ENCODE peak calls at places on chromosomes 6 and 20, in four cellular contexts. One of them, this sample, is unnamed.

GRCh38 chr20:50110141-50111047 is 2.6 kb downstream of the UBE2V1 start:
- DNase-seq in NCI-H1105: no peak
- DNase-seq in stimulated activated naive CD8-positive, alpha-beta T cell treated with anti-CD3 and anti-CD28 coated beads, Interleukin-15, Interleukin-2, amounts not matched to agents 100 U/mL and 50 U/mL, for 24 hours: peak; percentile 57
- DNase-seq in A172: no peak
- DNase-seq in this sample: no peak

GRCh38 chr6:145116591-145117178 is 618.6 kb downstream of the EPM2A start:
- DNase-seq in NCI-H1105: no peak
- DNase-seq in stimulated activated naive CD8-positive, alpha-beta T cell treated with anti-CD3 and anti-CD28 coated beads, Interleukin-15, Interleukin-2, amounts not matched to agents 100 U/mL and 50 U/mL, for 24 hours: no peak
- DNase-seq in A172: no peak
- DNase-seq in this sample: no peak

GRCh38 chr6:129136751-129137150 is 253.8 kb downstream of the LAMA2 start:
- DNase-seq in NCI-H1105: no peak
- DNase-seq in stimulated activated naive CD8-positive, alpha-beta T cell treated with anti-CD3 and anti-CD28 coated beads, Interleukin-15, Interleukin-2, amounts not matched to agents 100 U/mL and 50 U/mL, for 24 hours: no peak
- DNase-seq in A172: no peak
- DNase-seq in this sample: no peak

GRCh38 chr6:136549359-136550044 is 720 bp downstream of the MAP7 start:
- DNase-seq in NCI-H1105: no peak
- DNase-seq in stimulated activated naive CD8-positive, alpha-beta T cell treated with anti-CD3 and anti-CD28 coated beads, Interleukin-15, Interleukin-2, amounts not matched to agents 100 U/mL and 50 U/mL, for 24 hours: no peak
- DNase-seq in A172: no peak
- DNase-seq in this sample: no peak

GRCh38 chr6:146785001-146785585 is 186.3 kb downstream of the ADGB start:
- DNase-seq in NCI-H1105: peak; percentile 69
- DNase-seq in stimulated activated naive CD8-positive, alpha-beta T cell treated with anti-CD3 and anti-CD28 coated beads, Interleukin-15, Interleukin-2, amounts not matched to agents 100 U/mL and 50 U/mL, for 24 hours: peak; percentile 30
- DNase-seq in A172: peak; percentile 58
- DNase-seq in this sample: peak; percentile 14

GRCh38 chr6:9116026-9116425 is 680.7 kb upstream of the SLC35B3 start:
- DNase-seq in NCI-H1105: no peak
- DNase-seq in stimulated activated naive CD8-positive, alpha-beta T cell treated with anti-CD3 and anti-CD28 coated beads, Interleukin-15, Interleukin-2, amounts not matched to agents 100 U/mL and 50 U/mL, for 24 hours: no peak
- DNase-seq in A172: peak; percentile 55
- DNase-seq in this sample: peak; percentile 12

GRCh38 chr6:70337379-70338073 is 34.6 kb upstream of the COL9A1 start:
- DNase-seq in NCI-H1105: no peak
- DNase-seq in stimulated activated naive CD8-positive, alpha-beta T cell treated with anti-CD3 and anti-CD28 coated beads, Interleukin-15, Interleukin-2, amounts not matched to agents 100 U/mL and 50 U/mL, for 24 hours: no peak
- DNase-seq in A172: no peak
- DNase-seq in this sample: no peak

GRCh38 chr20:35319206-35320197 is 27.3 kb upstream of the FAM83C start:
- DNase-seq in NCI-H1105: no peak
- DNase-seq in stimulated activated naive CD8-positive, alpha-beta T cell treated with anti-CD3 and anti-CD28 coated beads, Interleukin-15, Interleukin-2, amounts not matched to agents 100 U/mL and 50 U/mL, for 24 hours: no peak
- DNase-seq in A172: peak; percentile 92
- DNase-seq in this sample: peak; percentile 66

GRCh38 chr6:501891-502601 is 110.5 kb downstream of the IRF4 start:
- DNase-seq in NCI-H1105: no peak
- DNase-seq in stimulated activated naive CD8-positive, alpha-beta T cell treated with anti-CD3 and anti-CD28 coated beads, Interleukin-15, Interleukin-2, amounts not matched to agents 100 U/mL and 50 U/mL, for 24 hours: peak; percentile 73
- DNase-seq in A172: peak; percentile 29
- DNase-seq in this sample: no peak

GRCh38 chr20:45336530-45337366 is 11.5 kb downstream of the SDC4 start:
- DNase-seq in NCI-H1105: no peak
- DNase-seq in stimulated activated naive CD8-positive, alpha-beta T cell treated with anti-CD3 and anti-CD28 coated beads, Interleukin-15, Interleukin-2, amounts not matched to agents 100 U/mL and 50 U/mL, for 24 hours: no peak
- DNase-seq in A172: peak; percentile 91
- DNase-seq in this sample: peak; percentile 77

GRCh38 chr6:63598251-63599036 is 26.2 kb downstream of the LOC128125822 start:
- DNase-seq in NCI-H1105: peak; percentile 83
- DNase-seq in stimulated activated naive CD8-positive, alpha-beta T cell treated with anti-CD3 and anti-CD28 coated beads, Interleukin-15, Interleukin-2, amounts not matched to agents 100 U/mL and 50 U/mL, for 24 hours: peak; percentile 70
- DNase-seq in A172: peak; percentile 47
- DNase-seq in this sample: peak; percentile 69

GRCh38 chr6:136517002-136517401 is 33.2 kb downstream of the MAP7 start:
- DNase-seq in NCI-H1105: no peak
- DNase-seq in stimulated activated naive CD8-positive, alpha-beta T cell treated with anti-CD3 and anti-CD28 coated beads, Interleukin-15, Interleukin-2, amounts not matched to agents 100 U/mL and 50 U/mL, for 24 hours: no peak
- DNase-seq in A172: no peak
- DNase-seq in this sample: no peak

GRCh38 chr20:36549942-36550796 is 8.8 kb downstream of the MYL9 start:
- DNase-seq in NCI-H1105: no peak
- DNase-seq in stimulated activated naive CD8-positive, alpha-beta T cell treated with anti-CD3 and anti-CD28 coated beads, Interleukin-15, Interleukin-2, amounts not matched to agents 100 U/mL and 50 U/mL, for 24 hours: no peak
- DNase-seq in A172: no peak
- DNase-seq in this sample: no peak

GRCh38 chr20:438581-439469 is 23.5 kb downstream of the TBC1D20 start:
- DNase-seq in NCI-H1105: no peak
- DNase-seq in stimulated activated naive CD8-positive, alpha-beta T cell treated with anti-CD3 and anti-CD28 coated beads, Interleukin-15, Interleukin-2, amounts not matched to agents 100 U/mL and 50 U/mL, for 24 hours: peak; percentile 67
- DNase-seq in A172: no peak
- DNase-seq in this sample: no peak

GRCh38 chr6:73714227-73714626 is 18.2 kb downstream of the CD109 start:
- DNase-seq in NCI-H1105: no peak
- DNase-seq in stimulated activated naive CD8-positive, alpha-beta T cell treated with anti-CD3 and anti-CD28 coated beads, Interleukin-15, Interleukin-2, amounts not matched to agents 100 U/mL and 50 U/mL, for 24 hours: no peak
- DNase-seq in A172: no peak
- DNase-seq in this sample: no peak

GRCh38 chr20:4091332-4092135 is 76.2 kb upstream of the RNF24 start:
- DNase-seq in NCI-H1105: no peak
- DNase-seq in stimulated activated naive CD8-positive, alpha-beta T cell treated with anti-CD3 and anti-CD28 coated beads, Interleukin-15, Interleukin-2, amounts not matched to agents 100 U/mL and 50 U/mL, for 24 hours: peak; percentile 63
- DNase-seq in A172: peak; percentile 38
- DNase-seq in this sample: peak; percentile 57

GRCh38 chr6:108690326-108691000 is 129.7 kb downstream of the FOXO3 start:
- DNase-seq in NCI-H1105: no peak
- DNase-seq in stimulated activated naive CD8-positive, alpha-beta T cell treated with anti-CD3 and anti-CD28 coated beads, Interleukin-15, Interleukin-2, amounts not matched to agents 100 U/mL and 50 U/mL, for 24 hours: no peak
- DNase-seq in A172: no peak
- DNase-seq in this sample: no peak

GRCh38 chr6:35258858-35259193 is 709 bp upstream of the ZNF76 start:
- DNase-seq in NCI-H1105: peak; percentile 22
- DNase-seq in stimulated activated naive CD8-positive, alpha-beta T cell treated with anti-CD3 and anti-CD28 coated beads, Interleukin-15, Interleukin-2, amounts not matched to agents 100 U/mL and 50 U/mL, for 24 hours: no peak
- DNase-seq in A172: no peak
- DNase-seq in this sample: peak; percentile 68

GRCh38 chr6:168469198-168469943 is 28.4 kb downstream of the SMOC2 start:
- DNase-seq in NCI-H1105: no peak
- DNase-seq in stimulated activated naive CD8-positive, alpha-beta T cell treated with anti-CD3 and anti-CD28 coated beads, Interleukin-15, Interleukin-2, amounts not matched to agents 100 U/mL and 50 U/mL, for 24 hours: no peak
- DNase-seq in A172: no peak
- DNase-seq in this sample: no peak

GRCh38 chr6:29806387-29806786 is 21.2 kb upstream of the HLA-G start:
- DNase-seq in NCI-H1105: no peak
- DNase-seq in stimulated activated naive CD8-positive, alpha-beta T cell treated with anti-CD3 and anti-CD28 coated beads, Interleukin-15, Interleukin-2, amounts not matched to agents 100 U/mL and 50 U/mL, for 24 hours: no peak
- DNase-seq in A172: no peak
- DNase-seq in this sample: no peak

GRCh38 chr6:167111597-167111996 is 11.3 kb upstream of the CCR6 start:
- DNase-seq in NCI-H1105: no peak
- DNase-seq in stimulated activated naive CD8-positive, alpha-beta T cell treated with anti-CD3 and anti-CD28 coated beads, Interleukin-15, Interleukin-2, amounts not matched to agents 100 U/mL and 50 U/mL, for 24 hours: no peak
- DNase-seq in A172: no peak
- DNase-seq in this sample: no peak

GRCh38 chr6:15457121-15457646 is 205.6 kb downstream of the DTNBP1 start:
- DNase-seq in NCI-H1105: no peak
- DNase-seq in stimulated activated naive CD8-positive, alpha-beta T cell treated with anti-CD3 and anti-CD28 coated beads, Interleukin-15, Interleukin-2, amounts not matched to agents 100 U/mL and 50 U/mL, for 24 hours: no peak
- DNase-seq in A172: no peak
- DNase-seq in this sample: no peak

This sample was measured in HTR-8/SVneo.